ENCODE peak calls at places on chromosome 19, in six cellular contexts. P is CD8-positive, alpha-beta memory T cell; N is AG10803; S is Caco-2; G is prostate gland; D is ELR. Z is an unnamed sample.

GRCh38 chr19:57171551-57172081 is 4.3 kb upstream of the DUXA start:
- DNase-seq in D (peak), N (peak), G (peak), P (peak), S (no peak), Z (peak)

GRCh38 chr19:6100284-6100915 is 9.9 kb downstream of the RFX2 start:
- DNase-seq in N (no peak), P (no peak), G (no peak), S (no peak), D (no peak), Z (peak)

GRCh38 chr19:42081584-42082258 is 5.8 kb downstream of the ZNF574 start:
- DNase-seq in S (peak), N (peak), G (no peak), P (no peak), D (peak), Z (no peak)

GRCh38 chr19:40831502-40832430 is 18.5 kb downstream of the CYP2A6 start:
- DNase-seq in D (peak), P (no peak), S (peak), G (peak), N (peak), Z (no peak)

GRCh38 chr19:5914358-5914774 is 312 bp downstream of the CAPS start:
- DNase-seq in N (no peak), S (no peak), P (no peak), G (no peak), D (no peak), Z (no peak)

GRCh38 chr19:1027020-1027952 is 878 bp downstream of the CNN2 start:
- DNase-seq in S (no peak), G (no peak), P (no peak), D (peak), N (no peak), Z (peak)

GRCh38 chr19:15759962-15760565 is 22.3 kb downstream of the OR10H3 start:
- DNase-seq in G (no peak), P (no peak), N (no peak), S (no peak), D (peak), Z (no peak)

GRCh38 chr19:14795078-14795721 is 16.8 kb upstream of the ADGRE2 start:
- DNase-seq in N (no peak), D (peak), G (no peak), S (no peak), P (no peak), Z (no peak)

GRCh38 chr19:2550431-2551171 is 74.7 kb downstream of the GADD45B start:
- DNase-seq in S (no peak), P (no peak), N (peak), G (no peak), D (no peak), Z (no peak)

GRCh38 chr19:4064073-4064550 is 2.6 kb downstream of the ZBTB7A start:
- DNase-seq in D (peak), G (no peak), N (no peak), P (no peak), S (no peak), Z (no peak)

GRCh38 chr19:4970558-4971423 is 1.9 kb downstream of the KDM4B start:
- DNase-seq in D (peak), N (no peak), S (no peak), P (no peak), G (no peak), Z (peak)

GRCh38 chr19:35265126-35265995 is 3.4 kb upstream of the USF2 start:
- DNase-seq in G (peak), S (peak), D (no peak), P (peak), N (peak), Z (no peak)

GRCh38 chr19:54125713-54126112 is 10.2 kb downstream of the PRPF31 start:
- DNase-seq in D (no peak), P (no peak), N (no peak), G (no peak), S (no peak), Z (no peak)

GRCh38 chr19:7348587-7349230 is at the start of gene ARHGEF18:
- DNase-seq in P (peak), G (no peak), D (no peak), N (no peak), S (peak), Z (peak)

GRCh38 chr19:35545855-35546381 is 492 bp downstream of the TMEM147 start:
- DNase-seq in S (peak), G (no peak), N (no peak), D (peak), P (peak), Z (peak)

GRCh38 chr19:39347332-39348227 is 5.4 kb downstream of the SAMD4B start:
- DNase-seq in G (no peak), P (no peak), S (no peak), D (peak), N (no peak), Z (no peak)

GRCh38 chr19:10884273-10884672 is 12.9 kb downstream of the CARM1 start:
- DNase-seq in S (no peak), N (peak), G (no peak), D (peak), P (no peak), Z (no peak)

GRCh38 chr19:16462757-16463250 is 9.0 kb downstream of the EPS15L1 start:
- DNase-seq in D (peak), S (no peak), N (no peak), G (no peak), P (no peak), Z (no peak)

GRCh38 chr19:10936661-10937084 is 8.1 kb downstream of the TIMM29 start:
- DNase-seq in P (no peak), G (peak), N (peak), D (peak), S (peak), Z (peak)

GRCh38 chr19:55642153-55643002 is 1.1 kb upstream of the ZNF581 start:
- DNase-seq in D (peak), N (no peak), G (no peak), S (peak), P (no peak), Z (no peak)

Z was measured in CD4-positive, alpha-beta memory T cell.